ENCODE peak calls at places on chromosomes 5 and 9, in ten cellular contexts. One of them, this sample, is unnamed.

GRCh38 chr9:89821081-89821480 is 216.3 kb downstream of the GADD45G start:
- DNase-seq in fibroblast of pulmonary artery: no peak
- DNase-seq in HS-5: no peak
- DNase-seq in HT1080: peak; percentile 35
- DNase-seq in iPS DF 6.9: peak; percentile 16
- DNase-seq in AG20443: no peak
- DNase-seq in NCI-H2081: no peak
- DNase-seq in heart left ventricle: no peak
- DNase-seq in memory B cell: no peak
- DNase-seq in NCI-H748 treated with DMSO at 0.1 percent for 48 hours: no peak
- DNase-seq in this sample: no peak

GRCh38 chr5:73828465-73828864 is 202.5 kb downstream of the ARHGEF28 start:
- DNase-seq in HT1080: no peak
- DNase-seq in iPS DF 6.9: no peak
- DNase-seq in NCI-H748 treated with DMSO at 0.1 percent for 48 hours: no peak
- DNase-seq in memory B cell: no peak
- DNase-seq in heart left ventricle: no peak
- DNase-seq in AG20443: no peak
- DNase-seq in HS-5: no peak
- DNase-seq in fibroblast of pulmonary artery: no peak
- DNase-seq in NCI-H2081: no peak
- DNase-seq in this sample: no peak

GRCh38 chr9:114033397-114034103 is 44.5 kb downstream of the AMBP start:
- DNase-seq in NCI-H748 treated with DMSO at 0.1 percent for 48 hours: no peak
- DNase-seq in fibroblast of pulmonary artery: peak; percentile 23
- DNase-seq in iPS DF 6.9: peak; percentile 27
- DNase-seq in memory B cell: no peak
- DNase-seq in HS-5: no peak
- DNase-seq in HT1080: peak; percentile 18
- DNase-seq in AG20443: peak; percentile 34
- DNase-seq in NCI-H2081: no peak
- DNase-seq in heart left ventricle: no peak
- DNase-seq in this sample: no peak

GRCh38 chr5:103237783-103238182 is 20.8 kb upstream of the MACIR start:
- DNase-seq in NCI-H2081: no peak
- DNase-seq in NCI-H748 treated with DMSO at 0.1 percent for 48 hours: no peak
- DNase-seq in HT1080: no peak
- DNase-seq in fibroblast of pulmonary artery: no peak
- DNase-seq in heart left ventricle: no peak
- DNase-seq in iPS DF 6.9: no peak
- DNase-seq in AG20443: no peak
- DNase-seq in HS-5: no peak
- DNase-seq in memory B cell: no peak
- DNase-seq in this sample: no peak

GRCh38 chr5:134580001-134580460 is 52.6 kb downstream of the SAR1B start:
- DNase-seq in HS-5: no peak
- DNase-seq in fibroblast of pulmonary artery: no peak
- DNase-seq in AG20443: no peak
- DNase-seq in NCI-H2081: no peak
- DNase-seq in iPS DF 6.9: no peak
- DNase-seq in HT1080: no peak
- DNase-seq in NCI-H748 treated with DMSO at 0.1 percent for 48 hours: no peak
- DNase-seq in memory B cell: no peak
- DNase-seq in heart left ventricle: no peak
- DNase-seq in this sample: no peak

GRCh38 chr5:18219241-18219640 is 585.0 kb downstream of the TAF11L14 start:
- DNase-seq in iPS DF 6.9: no peak
- DNase-seq in memory B cell: no peak
- DNase-seq in HS-5: no peak
- DNase-seq in fibroblast of pulmonary artery: no peak
- DNase-seq in NCI-H748 treated with DMSO at 0.1 percent for 48 hours: no peak
- DNase-seq in NCI-H2081: no peak
- DNase-seq in HT1080: no peak
- DNase-seq in heart left ventricle: no peak
- DNase-seq in AG20443: no peak
- DNase-seq in this sample: no peak

GRCh38 chr5:125597338-125597737 is 825.9 kb upstream of the GRAMD2B start:
- DNase-seq in HT1080: peak; percentile 37
- DNase-seq in heart left ventricle: no peak
- DNase-seq in iPS DF 6.9: no peak
- DNase-seq in HS-5: peak; percentile 52
- DNase-seq in NCI-H2081: no peak
- DNase-seq in AG20443: peak; percentile 39
- DNase-seq in NCI-H748 treated with DMSO at 0.1 percent for 48 hours: no peak
- DNase-seq in memory B cell: no peak
- DNase-seq in fibroblast of pulmonary artery: peak; percentile 60
- DNase-seq in this sample: no peak

GRCh38 chr9:95513722-95514121 is 3.0 kb downstream of the PTCH1 start:
- DNase-seq in AG20443: no peak
- DNase-seq in heart left ventricle: no peak
- DNase-seq in memory B cell: no peak
- DNase-seq in iPS DF 6.9: no peak
- DNase-seq in NCI-H2081: no peak
- DNase-seq in NCI-H748 treated with DMSO at 0.1 percent for 48 hours: no peak
- DNase-seq in HS-5: no peak
- DNase-seq in fibroblast of pulmonary artery: no peak
- DNase-seq in HT1080: no peak
- DNase-seq in this sample: no peak

GRCh38 chr5:177602458-177602830 is 2.5 kb downstream of the B4GALT7 start:
- DNase-seq in fibroblast of pulmonary artery: no peak
- DNase-seq in memory B cell: no peak
- DNase-seq in iPS DF 6.9: no peak
- DNase-seq in AG20443: no peak
- DNase-seq in heart left ventricle: no peak
- DNase-seq in HT1080: no peak
- DNase-seq in NCI-H748 treated with DMSO at 0.1 percent for 48 hours: no peak
- DNase-seq in NCI-H2081: no peak
- DNase-seq in HS-5: no peak
- DNase-seq in this sample: no peak